ENCODE peak calls at places on chromosomes 11 and 22, in ten cellular contexts. One of them, this sample, is unnamed.
A peak's percentile ranks its signal among the peaks of the same experiment; 100 is the strongest.

GRCh38 chr22:47836957-47837356 is 1074.5 kb downstream of the TBC1D22A start:
- DNase-seq in left ventricle myocardium inferior: no peak
- DNase-seq in adrenal gland: peak; percentile 43
- DNase-seq in stomach: no peak
- DNase-seq in ovary: no peak
- DNase-seq in CD4-positive, alpha-beta T cell: no peak
- DNase-seq in effector memory CD4-positive, alpha-beta T cell: no peak
- DNase-seq in cardiac muscle cell: peak; percentile 0
- DNase-seq in AG04450: no peak
- DNase-seq in SJSA1: peak; percentile 66
- DNase-seq in this sample: no peak

GRCh38 chr11:15141381-15141780 is 26.7 kb downstream of the INSC start:
- DNase-seq in adrenal gland: no peak
- DNase-seq in left ventricle myocardium inferior: no peak
- DNase-seq in stomach: no peak
- DNase-seq in SJSA1: no peak
- DNase-seq in ovary: no peak
- DNase-seq in effector memory CD4-positive, alpha-beta T cell: no peak
- DNase-seq in cardiac muscle cell: no peak
- DNase-seq in AG04450: no peak
- DNase-seq in CD4-positive, alpha-beta T cell: no peak
- DNase-seq in this sample: no peak

GRCh38 chr11:86693501-86693900 is 21.1 kb upstream of the ME3 start:
- DNase-seq in SJSA1: no peak
- DNase-seq in stomach: no peak
- DNase-seq in left ventricle myocardium inferior: no peak
- DNase-seq in effector memory CD4-positive, alpha-beta T cell: no peak
- DNase-seq in AG04450: no peak
- DNase-seq in adrenal gland: no peak
- DNase-seq in CD4-positive, alpha-beta T cell: no peak
- DNase-seq in ovary: no peak
- DNase-seq in cardiac muscle cell: peak; percentile 53
- DNase-seq in this sample: no peak

GRCh38 chr11:102600666-102601065 is 24.5 kb downstream of the MMP20 start:
- DNase-seq in effector memory CD4-positive, alpha-beta T cell: no peak
- DNase-seq in SJSA1: peak; percentile 12
- DNase-seq in AG04450: no peak
- DNase-seq in cardiac muscle cell: no peak
- DNase-seq in left ventricle myocardium inferior: no peak
- DNase-seq in adrenal gland: no peak
- DNase-seq in stomach: no peak
- DNase-seq in CD4-positive, alpha-beta T cell: no peak
- DNase-seq in ovary: no peak
- DNase-seq in this sample: no peak

GRCh38 chr11:115146425-115146824 is 357.8 kb downstream of the CADM1 start:
- DNase-seq in stomach: no peak
- DNase-seq in CD4-positive, alpha-beta T cell: no peak
- DNase-seq in left ventricle myocardium inferior: no peak
- DNase-seq in ovary: no peak
- DNase-seq in effector memory CD4-positive, alpha-beta T cell: no peak
- DNase-seq in AG04450: no peak
- DNase-seq in SJSA1: no peak
- DNase-seq in adrenal gland: no peak
- DNase-seq in cardiac muscle cell: no peak
- DNase-seq in this sample: no peak

GRCh38 chr11:82634091-82634490 is 99.6 kb downstream of the FAM181B start:
- DNase-seq in ovary: no peak
- DNase-seq in CD4-positive, alpha-beta T cell: no peak
- DNase-seq in cardiac muscle cell: no peak
- DNase-seq in adrenal gland: no peak
- DNase-seq in SJSA1: no peak
- DNase-seq in stomach: no peak
- DNase-seq in effector memory CD4-positive, alpha-beta T cell: no peak
- DNase-seq in left ventricle myocardium inferior: no peak
- DNase-seq in AG04450: no peak
- DNase-seq in this sample: no peak

GRCh38 chr22:48944756-48945620 is 882.7 kb downstream of the BRD1 start:
- DNase-seq in SJSA1: no peak
- DNase-seq in CD4-positive, alpha-beta T cell: no peak
- DNase-seq in ovary: no peak
- DNase-seq in adrenal gland: peak; percentile 21
- DNase-seq in stomach: peak; percentile 15
- DNase-seq in cardiac muscle cell: no peak
- DNase-seq in left ventricle myocardium inferior: no peak
- DNase-seq in effector memory CD4-positive, alpha-beta T cell: no peak
- DNase-seq in AG04450: no peak
- DNase-seq in this sample: no peak

GRCh38 chr22:35313311-35314121 is 13.8 kb downstream of the TOM1 start:
- DNase-seq in effector memory CD4-positive, alpha-beta T cell: no peak
- DNase-seq in AG04450: peak; percentile 26
- DNase-seq in adrenal gland: peak; percentile 92
- DNase-seq in cardiac muscle cell: peak; percentile 76
- DNase-seq in ovary: no peak
- DNase-seq in stomach: peak; percentile 24
- DNase-seq in SJSA1: peak; percentile 59
- DNase-seq in CD4-positive, alpha-beta T cell: no peak
- DNase-seq in left ventricle myocardium inferior: peak; percentile 70
- DNase-seq in this sample: no peak

GRCh38 chr22:23638611-23639010 is 6.5 kb upstream of the DRICH1 start:
- DNase-seq in cardiac muscle cell: no peak
- DNase-seq in AG04450: no peak
- DNase-seq in CD4-positive, alpha-beta T cell: no peak
- DNase-seq in adrenal gland: no peak
- DNase-seq in ovary: no peak
- DNase-seq in effector memory CD4-positive, alpha-beta T cell: no peak
- DNase-seq in left ventricle myocardium inferior: no peak
- DNase-seq in SJSA1: no peak
- DNase-seq in stomach: no peak
- DNase-seq in this sample: no peak

GRCh38 chr11:1302041-1302460 is 7.4 kb downstream of the TOLLIP start:
- DNase-seq in stomach: peak; percentile 21
- DNase-seq in left ventricle myocardium inferior: no peak
- DNase-seq in adrenal gland: peak; percentile 53
- DNase-seq in ovary: no peak
- DNase-seq in effector memory CD4-positive, alpha-beta T cell: no peak
- DNase-seq in AG04450: no peak
- DNase-seq in cardiac muscle cell: no peak
- DNase-seq in SJSA1: no peak
- DNase-seq in CD4-positive, alpha-beta T cell: no peak
- DNase-seq in this sample: no peak

GRCh38 chr11:8726395-8726794 is 43.8 kb downstream of the RPL27A start:
- DNase-seq in CD4-positive, alpha-beta T cell: no peak
- DNase-seq in effector memory CD4-positive, alpha-beta T cell: no peak
- DNase-seq in cardiac muscle cell: no peak
- DNase-seq in AG04450: no peak
- DNase-seq in adrenal gland: no peak
- DNase-seq in left ventricle myocardium inferior: no peak
- DNase-seq in ovary: no peak
- DNase-seq in SJSA1: no peak
- DNase-seq in stomach: no peak
- DNase-seq in this sample: no peak

GRCh38 chr11:8730697-8731020 is 48.1 kb downstream of the RPL27A start:
- DNase-seq in left ventricle myocardium inferior: no peak
- DNase-seq in cardiac muscle cell: no peak
- DNase-seq in effector memory CD4-positive, alpha-beta T cell: no peak
- DNase-seq in adrenal gland: no peak
- DNase-seq in ovary: no peak
- DNase-seq in stomach: no peak
- DNase-seq in AG04450: no peak
- DNase-seq in CD4-positive, alpha-beta T cell: no peak
- DNase-seq in SJSA1: no peak
- DNase-seq in this sample: no peak

GRCh38 chr11:8731647-8732188 is 49.1 kb downstream of the RPL27A start:
- DNase-seq in cardiac muscle cell: no peak
- DNase-seq in stomach: no peak
- DNase-seq in AG04450: no peak
- DNase-seq in SJSA1: no peak
- DNase-seq in adrenal gland: no peak
- DNase-seq in CD4-positive, alpha-beta T cell: no peak
- DNase-seq in effector memory CD4-positive, alpha-beta T cell: no peak
- DNase-seq in ovary: no peak
- DNase-seq in left ventricle myocardium inferior: no peak
- DNase-seq in this sample: no peak

GRCh38 chr11:8729837-8730696 is 47.5 kb downstream of the RPL27A start:
- DNase-seq in ovary: no peak
- DNase-seq in SJSA1: no peak
- DNase-seq in effector memory CD4-positive, alpha-beta T cell: no peak
- DNase-seq in cardiac muscle cell: no peak
- DNase-seq in AG04450: no peak
- DNase-seq in CD4-positive, alpha-beta T cell: no peak
- DNase-seq in stomach: no peak
- DNase-seq in left ventricle myocardium inferior: no peak
- DNase-seq in adrenal gland: no peak
- DNase-seq in this sample: no peak

DNA sequence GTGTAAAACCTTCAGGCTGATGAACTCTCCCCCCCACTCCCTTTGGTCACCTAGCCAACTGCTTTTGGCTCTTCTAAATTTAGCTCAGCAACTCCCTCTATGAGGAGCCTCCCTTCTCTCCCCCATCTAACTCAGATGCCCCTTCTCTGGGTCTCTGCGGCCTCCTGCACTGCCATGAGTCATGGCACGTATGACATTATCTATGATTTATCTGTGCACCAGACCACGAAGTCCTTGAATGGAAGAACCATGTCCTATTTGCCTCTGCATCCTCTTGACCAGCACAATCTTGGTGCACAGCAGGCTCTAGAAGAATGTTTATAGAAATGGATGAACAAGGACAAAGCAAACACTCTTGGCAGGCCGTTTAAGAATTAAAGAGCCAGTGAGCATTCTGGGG is 46.0 kb downstream of the RPL27A start:
- DNase-seq in AG04450: no peak
- DNase-seq in SJSA1: peak; percentile 16
- DNase-seq in cardiac muscle cell: peak; percentile 39
- DNase-seq in effector memory CD4-positive, alpha-beta T cell: no peak
- DNase-seq in ovary: no peak
- DNase-seq in adrenal gland: peak; percentile 71
- DNase-seq in CD4-positive, alpha-beta T cell: no peak
- DNase-seq in stomach: no peak
- DNase-seq in left ventricle myocardium inferior: no peak
- DNase-seq in this sample: no peak
- H3K27ac ChIP-seq in AG04450: peak overlapping the region; percentile 4
- H3K27ac ChIP-seq in SJSA1: no peak overlapping the region
- H3K27ac ChIP-seq in cardiac muscle cell: no peak overlapping the region
- H3K27ac ChIP-seq in effector memory CD4-positive, alpha-beta T cell: no peak overlapping the region
- H3K27ac ChIP-seq in ovary: peak overlapping the region; percentile 61
- H3K27ac ChIP-seq in adrenal gland: peak overlapping the region; percentile 33
- H3K27ac ChIP-seq in CD4-positive, alpha-beta T cell: no peak overlapping the region
- H3K27ac ChIP-seq in stomach: peak overlapping the region; percentile 67
- H3K27ac ChIP-seq in left ventricle myocardium inferior: peak overlapping the region; percentile 37
- H3K27ac ChIP-seq in this sample: no peak overlapping the region

GRCh38 chr11:3156282-3156660 is 8.8 kb downstream of the OSBPL5 start:
- DNase-seq in ovary: no peak
- DNase-seq in CD4-positive, alpha-beta T cell: no peak
- DNase-seq in effector memory CD4-positive, alpha-beta T cell: no peak
- DNase-seq in SJSA1: no peak
- DNase-seq in cardiac muscle cell: no peak
- DNase-seq in adrenal gland: no peak
- DNase-seq in left ventricle myocardium inferior: peak; percentile 19
- DNase-seq in AG04450: no peak
- DNase-seq in stomach: no peak
- DNase-seq in this sample: no peak
- H3K27ac ChIP-seq in ovary: no peak overlapping the region
- H3K27ac ChIP-seq in CD4-positive, alpha-beta T cell: no peak overlapping the region
- H3K27ac ChIP-seq in effector memory CD4-positive, alpha-beta T cell: no peak overlapping the region
- H3K27ac ChIP-seq in SJSA1: peak overlapping the region; percentile 17
- H3K27ac ChIP-seq in cardiac muscle cell: no peak overlapping the region
- H3K27ac ChIP-seq in adrenal gland: no peak overlapping the region
- H3K27ac ChIP-seq in left ventricle myocardium inferior: peak overlapping the region; percentile 71
- H3K27ac ChIP-seq in AG04450: peak overlapping the region; percentile 21
- H3K27ac ChIP-seq in stomach: peak overlapping the region; percentile 56
- H3K27ac ChIP-seq in this sample: no peak overlapping the region

GRCh38 chr11:120208012-120208441 is 2.8 kb upstream of the OAF start:
- DNase-seq in cardiac muscle cell: peak; percentile 44
- DNase-seq in adrenal gland: peak; percentile 93
- DNase-seq in left ventricle myocardium inferior: no peak
- DNase-seq in AG04450: no peak
- DNase-seq in ovary: no peak
- DNase-seq in stomach: no peak
- DNase-seq in CD4-positive, alpha-beta T cell: no peak
- DNase-seq in SJSA1: no peak
- DNase-seq in effector memory CD4-positive, alpha-beta T cell: no peak
- DNase-seq in this sample: no peak
- H3K27ac ChIP-seq in cardiac muscle cell: no peak overlapping the region
- H3K27ac ChIP-seq in adrenal gland: peak overlapping the region; percentile 85
- H3K27ac ChIP-seq in left ventricle myocardium inferior: peak overlapping the region; percentile 88
- H3K27ac ChIP-seq in AG04450: peak overlapping the region; percentile 2
- H3K27ac ChIP-seq in ovary: peak overlapping the region; percentile 54
- H3K27ac ChIP-seq in stomach: peak overlapping the region; percentile 88
- H3K27ac ChIP-seq in CD4-positive, alpha-beta T cell: no peak overlapping the region
- H3K27ac ChIP-seq in SJSA1: no peak overlapping the region
- H3K27ac ChIP-seq in effector memory CD4-positive, alpha-beta T cell: no peak overlapping the region
- H3K27ac ChIP-seq in this sample: no peak overlapping the region

DNA sequence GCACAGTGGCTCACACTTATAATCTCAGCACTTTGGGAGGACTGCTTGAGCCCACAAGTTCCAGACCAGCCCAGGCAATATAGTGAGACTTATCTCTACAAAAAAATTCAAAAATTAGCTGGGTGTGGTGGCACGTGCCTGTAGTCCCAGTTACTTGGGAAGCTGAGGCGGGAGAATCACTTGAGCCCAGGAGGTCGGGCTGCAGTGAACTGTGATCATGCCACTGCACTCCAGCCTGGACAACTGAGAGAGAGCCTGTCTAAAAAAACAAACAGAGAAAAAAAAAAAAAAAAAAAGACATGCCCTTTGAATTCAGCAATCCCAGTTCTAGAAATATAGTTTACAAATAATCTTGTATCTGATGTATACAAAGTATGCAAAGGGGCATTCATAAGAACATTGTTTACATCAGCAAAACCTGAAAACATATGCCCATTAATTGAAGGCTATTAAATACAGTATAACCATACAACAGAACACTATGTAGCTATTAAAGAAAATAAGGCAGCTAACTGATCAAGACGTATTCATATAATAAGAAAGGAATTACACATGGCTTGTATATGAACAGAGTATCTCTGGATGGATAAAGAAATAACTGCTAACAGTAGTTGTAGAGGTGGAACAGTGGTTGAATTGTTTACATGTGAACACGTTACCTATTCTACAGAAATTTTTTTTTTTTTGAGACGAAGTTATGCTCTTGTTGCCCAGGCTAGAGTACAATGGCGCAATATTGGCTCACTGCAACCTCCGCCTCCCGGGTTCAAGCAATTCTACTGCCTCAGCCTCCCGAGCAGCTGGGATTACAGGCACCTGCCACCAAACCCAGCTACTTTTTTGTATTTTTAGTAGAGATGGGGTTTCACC is 35.7 kb downstream of the CELF1 start:
- DNase-seq in left ventricle myocardium inferior: no peak
- DNase-seq in SJSA1: no peak
- DNase-seq in stomach: no peak
- DNase-seq in effector memory CD4-positive, alpha-beta T cell: no peak
- DNase-seq in AG04450: no peak
- DNase-seq in adrenal gland: no peak
- DNase-seq in CD4-positive, alpha-beta T cell: no peak
- DNase-seq in ovary: no peak
- DNase-seq in cardiac muscle cell: no peak
- DNase-seq in this sample: no peak
- H3K27ac ChIP-seq in left ventricle myocardium inferior: no peak overlapping the region
- H3K27ac ChIP-seq in SJSA1: no peak overlapping the region
- H3K27ac ChIP-seq in stomach: no peak overlapping the region
- H3K27ac ChIP-seq in effector memory CD4-positive, alpha-beta T cell: no peak overlapping the region
- H3K27ac ChIP-seq in AG04450: no peak overlapping the region
- H3K27ac ChIP-seq in adrenal gland: no peak overlapping the region
- H3K27ac ChIP-seq in CD4-positive, alpha-beta T cell: no peak overlapping the region
- H3K27ac ChIP-seq in ovary: no peak overlapping the region
- H3K27ac ChIP-seq in cardiac muscle cell: peak overlapping the region; percentile 87
- H3K27ac ChIP-seq in this sample: no peak overlapping the region

GRCh38 chr11:117314840-117315239 is 1.2 kb downstream of the BACE1 start:
- DNase-seq in cardiac muscle cell: peak; percentile 25
- DNase-seq in AG04450: no peak
- DNase-seq in effector memory CD4-positive, alpha-beta T cell: no peak
- DNase-seq in SJSA1: no peak
- DNase-seq in CD4-positive, alpha-beta T cell: no peak
- DNase-seq in ovary: no peak
- DNase-seq in adrenal gland: no peak
- DNase-seq in left ventricle myocardium inferior: no peak
- DNase-seq in stomach: no peak
- DNase-seq in this sample: no peak
- H3K27ac ChIP-seq in cardiac muscle cell: no peak overlapping the region
- H3K27ac ChIP-seq in AG04450: no peak overlapping the region
- H3K27ac ChIP-seq in effector memory CD4-positive, alpha-beta T cell: no peak overlapping the region
- H3K27ac ChIP-seq in SJSA1: no peak overlapping the region
- H3K27ac ChIP-seq in CD4-positive, alpha-beta T cell: no peak overlapping the region
- H3K27ac ChIP-seq in ovary: no peak overlapping the region
- H3K27ac ChIP-seq in adrenal gland: no peak overlapping the region
- H3K27ac ChIP-seq in left ventricle myocardium inferior: no peak overlapping the region
- H3K27ac ChIP-seq in stomach: no peak overlapping the region
- H3K27ac ChIP-seq in this sample: no peak overlapping the region

This sample was measured in CD8-positive, alpha-beta T cell.